ENCODE peak calls at places on chromosomes 1 and 21, in seven cellular contexts. One of them, this sample, is unnamed.
A peak's percentile ranks its signal among the peaks of the same experiment; 100 is the strongest.

GRCh38 chr1:107683683-107684082 is 281.3 kb downstream of the VAV3 start:
- DNase-seq in mucosa of gallbladder: no peak
- DNase-seq in activated T-helper 1 cell treated with Interleukin-2 at 50 U/mL for 16 hours: no peak
- DNase-seq in left ventricle myocardium superior: no peak
- DNase-seq in ascending aorta: no peak
- DNase-seq in dorsolateral prefrontal cortex: no peak
- DNase-seq in ELF-1: no peak
- DNase-seq in this sample: no peak

GRCh38 chr1:245485996-245486395 is 331.2 kb downstream of the KIF26B start:
- DNase-seq in mucosa of gallbladder: no peak
- DNase-seq in activated T-helper 1 cell treated with Interleukin-2 at 50 U/mL for 16 hours: no peak
- DNase-seq in left ventricle myocardium superior: no peak
- DNase-seq in ascending aorta: no peak
- DNase-seq in dorsolateral prefrontal cortex: no peak
- DNase-seq in ELF-1: no peak
- DNase-seq in this sample: no peak

GRCh38 chr21:35925497-35925896 is 134.8 kb downstream of the SETD4 start:
- DNase-seq in mucosa of gallbladder: peak; percentile 74
- DNase-seq in activated T-helper 1 cell treated with Interleukin-2 at 50 U/mL for 16 hours: no peak
- DNase-seq in left ventricle myocardium superior: no peak
- DNase-seq in ascending aorta: no peak
- DNase-seq in dorsolateral prefrontal cortex: no peak
- DNase-seq in ELF-1: peak; percentile 39
- DNase-seq in this sample: no peak

GRCh38 chr21:42781150-42781980 is 98.0 kb downstream of the WDR4 start:
- DNase-seq in mucosa of gallbladder: peak; percentile 31
- DNase-seq in activated T-helper 1 cell treated with Interleukin-2 at 50 U/mL for 16 hours: no peak
- DNase-seq in left ventricle myocardium superior: no peak
- DNase-seq in ascending aorta: no peak
- DNase-seq in dorsolateral prefrontal cortex: no peak
- DNase-seq in ELF-1: peak; percentile 80
- DNase-seq in this sample: no peak

GRCh38 chr21:16302851-16303282 is 573.1 kb downstream of the USP25 start:
- DNase-seq in mucosa of gallbladder: peak; percentile 46
- DNase-seq in activated T-helper 1 cell treated with Interleukin-2 at 50 U/mL for 16 hours: no peak
- DNase-seq in left ventricle myocardium superior: peak; percentile 35
- DNase-seq in ascending aorta: no peak
- DNase-seq in dorsolateral prefrontal cortex: peak; percentile 43
- DNase-seq in ELF-1: no peak
- DNase-seq in this sample: no peak

GRCh38 chr1:42730988-42731387 is 9.0 kb downstream of the CLDN19 start:
- DNase-seq in mucosa of gallbladder: peak; percentile 34
- DNase-seq in activated T-helper 1 cell treated with Interleukin-2 at 50 U/mL for 16 hours: no peak
- DNase-seq in left ventricle myocardium superior: no peak
- DNase-seq in ascending aorta: no peak
- DNase-seq in dorsolateral prefrontal cortex: no peak
- DNase-seq in ELF-1: no peak
- DNase-seq in this sample: peak; percentile 21

GRCh38 chr1:35657851-35658250 is 16.5 kb upstream of the PSMB2 start:
- DNase-seq in mucosa of gallbladder: no peak
- DNase-seq in activated T-helper 1 cell treated with Interleukin-2 at 50 U/mL for 16 hours: no peak
- DNase-seq in left ventricle myocardium superior: no peak
- DNase-seq in ascending aorta: no peak
- DNase-seq in dorsolateral prefrontal cortex: no peak
- DNase-seq in ELF-1: no peak
- DNase-seq in this sample: no peak

GRCh38 chr1:20233866-20234265 is 47.5 kb upstream of the PLA2G2C start:
- DNase-seq in mucosa of gallbladder: no peak
- DNase-seq in activated T-helper 1 cell treated with Interleukin-2 at 50 U/mL for 16 hours: no peak
- DNase-seq in left ventricle myocardium superior: no peak
- DNase-seq in ascending aorta: no peak
- DNase-seq in dorsolateral prefrontal cortex: peak; percentile 57
- DNase-seq in ELF-1: peak; percentile 12
- DNase-seq in this sample: no peak

GRCh38 chr1:200211157-200211556 is 183.6 kb downstream of the NR5A2 start:
- DNase-seq in mucosa of gallbladder: no peak
- DNase-seq in activated T-helper 1 cell treated with Interleukin-2 at 50 U/mL for 16 hours: no peak
- DNase-seq in left ventricle myocardium superior: no peak
- DNase-seq in ascending aorta: no peak
- DNase-seq in dorsolateral prefrontal cortex: no peak
- DNase-seq in ELF-1: no peak
- DNase-seq in this sample: no peak

This sample was measured in GM20000.